ENCODE peak calls at places on chromosomes 6 and 20, in seven cellular contexts. J, S, O, M, R, I and Y are unnamed samples.

GRCh38 chr6:79821859-79822258 is 125.5 kb downstream of the ELOVL4 start:
- DNase-seq in M (no peak), O (no peak), J (no peak), R (peak), I (peak), S (peak), Y (no peak)

GRCh38 chr20:44006578-44006977 is 91.9 kb downstream of the TOX2 start:
- DNase-seq in S (no peak), I (no peak), R (no peak), O (peak), M (no peak), J (no peak), Y (no peak)

GRCh38 chr20:2751868-2752630 is 48.4 kb downstream of the CPXM1 start:
- DNase-seq in O (no peak), S (no peak), M (no peak), I (no peak), J (no peak), R (no peak), Y (no peak)

GRCh38 chr6:5660772-5661171 is 346.0 kb downstream of the NRN1 start:
- DNase-seq in O (peak), S (no peak), J (no peak), M (no peak), R (no peak), I (no peak), Y (no peak)

GRCh38 chr20:40882173-40882572 is 146.4 kb upstream of the TOP1 start:
- DNase-seq in S (no peak), M (no peak), I (no peak), R (no peak), J (no peak), O (no peak), Y (no peak)

GRCh38 chr20:56766528-56766927 is 137.4 kb downstream of the TFAP2C start:
- DNase-seq in O (no peak), S (no peak), R (no peak), I (no peak), J (no peak), M (no peak), Y (no peak)

GRCh38 chr20:64119301-64119680 is 11.9 kb upstream of the NPBWR2 start:
- DNase-seq in R (no peak), S (no peak), O (no peak), J (no peak), I (no peak), M (no peak), Y (no peak)

GRCh38 chr6:152587473-152587872 is 49.7 kb downstream of the SYNE1 start:
- DNase-seq in O (no peak), M (no peak), J (no peak), S (no peak), R (no peak), I (no peak), Y (no peak)

GRCh38 chr6:4668271-4669179 is 107.7 kb upstream of the CDYL start:
- DNase-seq in O (no peak), S (peak), J (no peak), R (peak), I (no peak), M (no peak), Y (no peak)

GRCh38 chr6:113802779-113803178 is 54.4 kb upstream of the MARCKS start:
- DNase-seq in R (no peak), J (no peak), S (no peak), M (no peak), I (no peak), O (no peak), Y (no peak)

GRCh38 chr6:56516003-56516402 is 126.7 kb downstream of the DST start:
- DNase-seq in S (no peak), O (no peak), I (no peak), M (no peak), R (no peak), J (no peak), Y (no peak)

GRCh38 chr6:148435386-148435785 is 92.7 kb downstream of the SASH1 start:
- DNase-seq in J (no peak), R (peak), I (peak), S (peak), O (no peak), M (no peak), Y (no peak)

GRCh38 chr20:62501801-62502495 is 26.2 kb upstream of the GATA5 start:
- DNase-seq in J (no peak), I (peak), R (peak), M (no peak), S (peak), O (no peak), Y (no peak)

GRCh38 chr20:49586967-49587587 is 19.1 kb upstream of the PTGIS start:
- DNase-seq in O (no peak), R (no peak), J (no peak), M (no peak), I (no peak), S (peak), Y (no peak)

GRCh38 chr20:23350855-23351838 is 556 bp downstream of the NXT1 start:
- DNase-seq in O (peak), S (peak), M (peak), I (peak), R (peak), J (no peak), Y (peak)

GRCh38 chr20:8389381-8390368 is 257.6 kb downstream of the PLCB1 start:
- DNase-seq in J (no peak), O (peak), S (peak), I (peak), M (no peak), R (peak), Y (no peak)

GRCh38 chr6:158764188-158764849 is 54.8 kb downstream of the EZR start:
- DNase-seq in I (peak), M (no peak), S (no peak), R (no peak), O (no peak), J (no peak), Y (no peak)

GRCh38 chr20:22866757-22867425 is 168.2 kb upstream of the SSTR4 start:
- DNase-seq in I (no peak), R (peak), S (no peak), O (no peak), M (no peak), J (no peak), Y (no peak)

GRCh38 chr6:156559151-156559690 is 218.0 kb upstream of the ARID1B start:
- DNase-seq in S (no peak), J (no peak), M (no peak), O (no peak), I (no peak), R (no peak), Y (no peak)
- H3K18ac ChIP-seq in S (no peak), J (no peak), M (no peak), O (no peak), I (no peak), R (no peak), Y (no peak)

DNA sequence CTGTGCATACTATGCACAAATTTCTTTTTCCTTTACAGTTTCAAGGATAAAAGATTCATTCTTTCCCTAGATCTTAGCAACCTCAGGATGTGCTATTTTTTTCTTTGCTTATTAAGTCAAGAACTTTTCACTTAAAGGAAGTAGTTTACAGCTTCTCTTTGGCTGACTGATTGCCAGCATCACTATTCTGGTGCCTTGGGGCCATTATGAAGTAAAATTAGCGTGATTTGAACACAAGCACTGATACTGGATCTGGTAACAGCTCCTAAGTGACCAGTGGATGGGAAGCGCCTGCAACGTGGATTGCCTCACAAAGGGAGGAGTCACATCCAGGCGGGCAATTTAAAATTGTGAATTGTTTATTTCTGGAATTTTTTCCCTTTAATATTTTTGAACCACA is 147.1 kb downstream of the ARID1B start:
- DNase-seq in M (no peak), O (no peak), R (no peak), S (no peak), I (no peak), J (no peak), Y (no peak)
- H3K18ac ChIP-seq in M (no peak), O (no peak), R (no peak), S (no peak), I (no peak), J (no peak), Y (no peak)

DNA sequence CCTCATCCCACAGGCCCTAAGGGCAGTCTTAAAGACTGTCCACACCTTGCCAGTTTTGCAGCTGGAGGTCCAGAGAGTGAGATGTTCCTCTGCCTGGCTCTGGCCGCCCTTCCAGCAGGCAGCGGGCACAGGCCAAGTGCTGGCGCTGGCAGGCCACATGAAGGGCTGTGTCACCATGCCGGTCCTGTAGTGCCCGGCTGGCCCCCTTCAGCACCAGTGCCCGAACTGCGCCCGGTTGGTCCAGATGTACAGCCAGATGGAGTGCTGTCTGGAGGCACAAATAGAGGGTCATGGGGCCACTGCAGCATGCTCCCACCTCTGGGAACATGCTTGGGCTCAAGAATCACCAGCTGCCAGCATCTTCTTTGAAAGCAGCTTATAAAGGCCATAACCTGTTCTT is 3.8 kb downstream of the NFKBIE start:
- DNase-seq in O (no peak), J (no peak), M (no peak), S (no peak), R (no peak), I (no peak), Y (no peak)
- H3K18ac ChIP-seq in O (no peak), J (no peak), M (no peak), S (no peak), R (no peak), I (no peak), Y (no peak)

DNA sequence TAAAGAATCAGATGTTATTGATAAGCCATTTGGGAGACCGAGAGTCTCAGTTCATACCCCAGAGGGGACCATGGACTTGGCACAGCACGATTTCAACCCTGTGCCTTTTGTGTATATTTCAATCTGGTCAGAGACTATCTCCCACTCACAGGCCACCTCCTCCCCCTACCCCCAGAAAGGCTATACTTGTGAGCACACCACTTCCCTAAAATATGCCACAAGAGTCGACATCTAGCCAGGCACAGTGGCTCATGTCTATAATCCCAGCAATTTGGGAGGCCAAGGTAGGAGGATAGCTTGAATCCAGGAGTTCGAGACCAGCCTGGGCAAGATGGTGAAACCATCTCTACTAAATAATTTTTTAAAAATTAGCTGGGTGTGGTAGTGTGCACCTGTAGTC is 13.6 kb upstream of the TCF15 start:
- DNase-seq in J (no peak), S (no peak), I (no peak), O (no peak), M (no peak), R (no peak), Y (no peak)
- H3K18ac ChIP-seq in J (no peak), S (no peak), I (no peak), O (no peak), M (no peak), R (no peak), Y (no peak)

GRCh38 chr6:169404828-169405227 is 151.2 kb upstream of the THBS2 start:
- DNase-seq in O (no peak), J (no peak), M (no peak), S (no peak), I (no peak), R (no peak), Y (no peak)
- H3K18ac ChIP-seq in O (no peak), J (no peak), M (no peak), S (no peak), I (no peak), R (no peak), Y (no peak)

DNA sequence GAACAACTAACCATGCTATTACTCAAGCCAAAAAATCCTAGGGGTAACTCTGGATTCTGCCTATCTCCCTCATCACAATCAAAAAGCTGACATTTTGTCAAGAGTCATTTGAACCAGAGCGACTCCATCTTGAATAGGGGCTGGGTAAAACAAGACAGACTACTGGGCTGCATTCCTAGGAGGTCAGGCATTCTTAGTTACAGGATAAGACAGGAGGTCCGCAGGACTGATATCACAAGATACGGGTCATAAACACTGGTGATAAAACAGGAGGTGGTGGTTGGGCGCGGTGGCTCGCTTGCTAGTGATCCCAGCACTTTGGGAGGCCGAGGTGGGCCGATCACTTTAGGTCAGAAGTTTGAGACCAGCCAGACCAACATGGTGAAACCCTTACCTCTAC is 32.2 kb downstream of the C6orf52 start:
- DNase-seq in I (peak), O (peak), M (no peak), J (no peak), S (no peak), R (no peak), Y (no peak)
- H3K18ac ChIP-seq in I (no peak), O (no peak), M (no peak), J (no peak), S (no peak), R (no peak), Y (no peak)

GRCh38 chr6:108750801-108751200 is 97.4 kb upstream of the ARMC2 start:
- DNase-seq in R (peak), J (no peak), O (no peak), M (no peak), S (no peak), I (no peak), Y (no peak)
- H3K18ac ChIP-seq in R (no peak), J (no peak), O (no peak), M (no peak), S (no peak), I (no peak), Y (no peak)

GRCh38 chr6:96963809-96964208 is 39.3 kb downstream of the KLHL32 start:
- DNase-seq in M (no peak), S (no peak), R (no peak), I (no peak), J (no peak), O (peak), Y (no peak)
- H3K18ac ChIP-seq in M (no peak), S (no peak), R (no peak), I (no peak), J (no peak), O (no peak), Y (no peak)

DNA sequence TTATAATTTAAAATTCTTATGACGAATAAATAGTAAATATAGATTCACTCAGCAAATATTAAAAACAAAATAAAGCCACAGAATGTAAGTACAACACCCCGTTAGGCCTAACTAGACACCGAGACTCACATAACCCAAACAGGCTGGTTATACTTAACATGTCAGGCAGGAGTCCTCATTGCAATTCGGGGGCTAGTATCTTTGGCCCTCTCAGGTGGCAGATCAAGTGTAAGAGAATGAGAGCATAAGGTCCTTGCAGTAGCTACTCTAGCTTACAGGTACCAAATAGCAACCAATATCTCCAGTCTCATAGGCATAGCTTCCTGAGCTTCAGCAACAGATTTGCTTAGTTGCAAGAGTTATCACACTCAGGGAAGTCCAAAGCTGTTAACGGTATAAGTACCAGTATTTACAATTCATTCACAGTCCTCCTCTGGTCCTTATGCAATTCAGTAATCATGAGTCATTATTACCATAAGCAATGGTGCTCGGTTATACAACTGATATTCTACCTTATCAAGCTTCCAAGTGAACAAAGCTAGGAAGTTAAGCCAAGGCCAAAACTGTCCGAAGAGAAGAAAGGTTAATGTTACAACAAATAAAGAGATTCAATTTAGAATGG is 20.1 kb downstream of the REV3L start:
- DNase-seq in M (no peak), S (peak), O (peak), I (peak), R (peak), J (no peak), Y (no peak)
- H3K18ac ChIP-seq in M (no peak), S (no peak), O (no peak), I (no peak), R (peak), J (no peak), Y (no peak)